ENCODE peak calls at places on chromosomes 12 and 14, in seven cellular contexts. V is AG04450, J is PC-3, S is MCF 10A, G is bronchial epithelial cell, R is brain microvascular endothelial cell, A is WTC11. Y is an unnamed sample.

GRCh38 chr14:104247336-104248202 is 109.2 kb downstream of the KIF26A start:
- DNase-seq in J (no peak), V (no peak), S (no peak), A (no peak), G (no peak), R (no peak), Y (no peak)

GRCh38 chr14:34981743-34982420 is 910 bp upstream of the SRP54 start:
- DNase-seq in A (peak; percentile 21), J (peak; percentile 49), G (no peak), V (peak; percentile 4), R (peak; percentile 35), S (peak; percentile 55), Y (no peak)

GRCh38 chr12:52391618-52392002 is 6.2 kb upstream of the KRT84 start:
- DNase-seq in G (peak; percentile 46), J (no peak), R (no peak), S (peak; percentile 71), V (no peak), A (no peak), Y (peak; percentile 49)

GRCh38 chr12:59166457-59166856 is 246.2 kb upstream of the LRIG3 start:
- DNase-seq in S (no peak), A (no peak), R (no peak), V (no peak), J (no peak), G (no peak), Y (no peak)

GRCh38 chr12:80269953-80270552 is 170.7 kb downstream of the OTOGL start:
- DNase-seq in R (peak; percentile 41), V (peak; percentile 27), J (peak; percentile 69), A (no peak), G (peak; percentile 53), S (peak; percentile 69), Y (peak; percentile 16)

GRCh38 chr12:98973395-98973794 is 328.3 kb downstream of the APAF1 start:
- DNase-seq in J (peak; percentile 63), R (no peak), A (no peak), G (peak; percentile 76), S (peak; percentile 93), V (no peak), Y (peak; percentile 73)

GRCh38 chr14:22981090-22982012 is 1.0 kb downstream of the AJUBA start:
- DNase-seq in A (peak; percentile 40), G (peak; percentile 30), R (no peak), V (no peak), J (peak; percentile 43), S (peak; percentile 34), Y (peak; percentile 34)

GRCh38 chr12:6927379-6927991 is at the start of gene ATN1:
- DNase-seq in J (peak; percentile 53), A (peak; percentile 86), V (peak; percentile 47), G (no peak), S (peak; percentile 66), R (peak; percentile 54), Y (peak; percentile 48)

GRCh38 chr12:54865683-54866324 is 11.5 kb downstream of the MUCL1 start:
- DNase-seq in G (no peak), R (no peak), J (no peak), A (no peak), V (no peak), S (no peak), Y (peak; percentile 29)

GRCh38 chr12:132618683-132619043 is at the start of gene P2RX2:
- DNase-seq in V (no peak), G (no peak), R (no peak), S (no peak), J (no peak), A (no peak), Y (no peak)

GRCh38 chr12:6307521-6307920 is 3.0 kb upstream of the PLEKHG6 start:
- DNase-seq in V (no peak), R (no peak), G (no peak), A (no peak), J (no peak), S (no peak), Y (no peak)

GRCh38 chr12:118436002-118436724 is 59.8 kb downstream of the SUDS3 start:
- DNase-seq in A (peak; percentile 65), V (no peak), J (peak; percentile 27), R (peak; percentile 2), S (peak; percentile 43), G (peak; percentile 25), Y (no peak)

GRCh38 chr12:111163422-111163821 is 205.5 kb downstream of the PHETA1 start:
- DNase-seq in R (no peak), G (no peak), A (no peak), V (no peak), S (no peak), J (no peak), Y (no peak)

GRCh38 chr14:64623576-64624165 is 73.9 kb downstream of the PPP1R36 start:
- DNase-seq in R (no peak), V (no peak), A (no peak), G (no peak), J (no peak), S (no peak), Y (no peak)

GRCh38 chr14:104694991-104695659 is 5.7 kb downstream of the INF2 start:
- DNase-seq in A (no peak), J (peak; percentile 52), V (no peak), S (peak; percentile 80), R (no peak), G (no peak), Y (peak; percentile 83)

GRCh38 chr12:93592641-93593396 is 20.3 kb downstream of the SOCS2 start:
- DNase-seq in G (no peak), R (no peak), V (no peak), J (no peak), A (no peak), S (no peak), Y (no peak)

GRCh38 chr12:82015623-82016347 is 256.6 kb upstream of the PPFIA2 start:
- DNase-seq in S (no peak), J (no peak), R (no peak), V (no peak), A (no peak), G (peak; percentile 53), Y (no peak)

GRCh38 chr12:106171117-106171750 is 32.5 kb upstream of the NUAK1 start:
- DNase-seq in G (no peak), R (no peak), J (no peak), V (no peak), S (no peak), A (no peak), Y (no peak)

GRCh38 chr12:131097247-131098177 is 143.8 kb downstream of the ADGRD1 start:
- DNase-seq in A (peak; percentile 5), S (no peak), J (no peak), V (no peak), G (no peak), R (no peak), Y (no peak)

GRCh38 chr14:65849558-65849957 is 437.0 kb downstream of the FUT8 start:
- DNase-seq in J (no peak), G (no peak), R (no peak), S (no peak), A (no peak), V (no peak), Y (no peak)

GRCh38 chr12:104137175-104137901 is 672 bp downstream of the NFYB start:
- DNase-seq in R (no peak), A (peak; percentile 36), S (peak; percentile 38), G (peak; percentile 41), V (peak; percentile 30), J (peak; percentile 47), Y (peak; percentile 43)

DNA sequence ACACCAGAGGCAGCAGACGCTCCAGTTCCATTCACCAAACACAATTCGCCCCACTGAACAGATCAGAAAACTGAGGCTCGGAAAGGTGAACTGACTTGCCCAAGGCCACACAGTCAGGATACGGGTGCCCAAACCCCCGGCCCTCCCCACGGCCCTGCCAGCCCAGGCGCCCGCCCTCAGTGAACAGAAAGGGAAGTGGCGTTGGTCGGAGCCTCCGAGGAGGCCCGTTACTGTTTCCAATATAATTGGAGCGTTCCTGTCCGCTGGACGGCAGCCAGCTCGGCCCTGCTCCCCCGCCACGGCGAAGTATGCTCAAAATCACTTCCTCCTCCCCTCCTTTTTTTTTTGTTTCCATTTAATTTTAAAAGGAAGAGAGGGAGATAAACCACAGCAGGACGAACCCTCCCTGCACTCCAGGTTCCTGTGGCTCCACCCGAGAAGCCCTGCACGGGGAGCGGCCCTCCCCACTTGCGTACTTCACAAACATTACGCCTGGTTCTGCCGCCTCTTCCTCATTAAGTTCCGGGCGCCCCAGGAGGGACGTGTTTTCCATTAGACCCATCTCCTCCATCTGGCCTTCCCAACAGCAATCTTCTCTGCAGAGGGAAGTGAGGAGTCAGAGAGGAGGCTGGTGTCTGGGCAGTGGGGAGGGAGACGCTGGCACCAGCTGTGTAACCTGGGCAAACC is 61.1 kb downstream of the NCOR2 start:
- DNase-seq in J (peak; percentile 15), R (no peak), V (no peak), A (no peak), S (no peak), G (no peak), Y (no peak)
- TF ChIP-seq CTCF in J (no peak), R (peak; percentile 9), V (no peak), A (no peak), S (no peak), G (no peak), Y (no peak)

GRCh38 chr12:70364695-70365397 is 1.2 kb upstream of the KCNMB4 start:
- DNase-seq in R (no peak), V (no peak), S (peak; percentile 9), G (no peak), J (no peak), A (peak; percentile 23), Y (peak; percentile 1)

GRCh38 chr12:70365648-70366518 is at the start of gene KCNMB4:
- DNase-seq in J (peak; percentile 74), A (peak; percentile 93), R (no peak), V (no peak), G (no peak), S (peak; percentile 42), Y (peak; percentile 43)

GRCh38 chr12:70365398-70365647 is 767 bp upstream of the KCNMB4 start:
- DNase-seq in V (no peak), G (no peak), J (no peak), S (no peak), A (peak; percentile 29), R (no peak), Y (no peak)

GRCh38 chr12:70367268-70368141 is 1.4 kb downstream of the KCNMB4 start:
- DNase-seq in R (no peak), V (no peak), J (no peak), G (no peak), A (no peak), S (no peak), Y (peak; percentile 19)

GRCh38 chr12:70366581-70367267 is 634 bp downstream of the KCNMB4 start:
- DNase-seq in S (peak; percentile 16), G (peak; percentile 25), V (peak; percentile 1), R (peak; percentile 20), A (peak; percentile 55), J (peak; percentile 52), Y (peak; percentile 61)
- TF ChIP-seq CTCF in S (no peak), G (no peak), V (no peak), R (no peak), A (no peak), J (no peak), Y (no peak)

GRCh38 chr12:120797677-120798642 is 72.3 kb downstream of the ACADS start:
- DNase-seq in S (no peak), J (peak; percentile 20), A (no peak), R (no peak), V (no peak), G (no peak), Y (peak; percentile 27)
- TF ChIP-seq CTCF in S (no peak), J (no peak), A (no peak), R (no peak), V (no peak), G (no peak), Y (no peak)

DNA sequence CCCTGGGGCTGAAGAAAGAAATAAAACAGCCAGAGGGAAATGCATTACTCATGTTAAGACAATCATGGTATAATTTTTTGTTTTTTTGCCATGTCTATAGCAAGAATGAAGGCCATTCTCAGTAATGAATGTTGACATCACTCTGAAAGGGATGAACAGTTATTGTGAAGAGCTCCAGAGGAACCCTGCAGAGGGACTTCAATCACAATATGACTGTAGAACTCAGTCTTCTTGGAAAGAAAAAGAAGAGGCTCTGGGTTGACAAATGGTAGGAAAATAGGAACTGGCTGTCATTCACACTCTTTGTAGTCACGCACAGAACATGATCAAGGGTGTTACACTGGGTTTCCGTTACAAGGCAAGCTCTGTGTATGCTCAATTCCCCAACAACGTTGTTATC is 73.8 kb upstream of the DACT1 start:
- DNase-seq in S (no peak), A (no peak), R (no peak), G (no peak), V (no peak), J (no peak), Y (no peak)
- TF ChIP-seq CTCF in S (no peak), A (no peak), R (no peak), G (no peak), V (no peak), J (no peak), Y (no peak)